ENCODE peak calls at places on chromosome 21, in seven cellular contexts. One of them, this sample, is unnamed.

GRCh38 chr21:35382696-35383095 is 333.6 kb upstream of the RUNX1 start:
- DNase-seq in fibroblast of pulmonary artery: peak; percentile 35
- DNase-seq in adrenal gland: no peak
- DNase-seq in stimulated activated CD8-positive, alpha-beta memory T cell treated with anti-CD3 and anti-CD28 coated beads, Interleukin-15, amount 100 ng/mL, for 24 hours: no peak
- DNase-seq in AG04450: no peak
- DNase-seq in activated naive CD8-positive, alpha-beta T cell treated with anti-CD3 and anti-CD28 coated beads, Interleukin-2, amount 50 U/mL, for 24 hours: no peak
- DNase-seq in hepatic stellate cell: no peak
- DNase-seq in this sample: no peak

GRCh38 chr21:42648606-42649005 is 4.8 kb upstream of the PDE9A start:
- DNase-seq in fibroblast of pulmonary artery: no peak
- DNase-seq in adrenal gland: no peak
- DNase-seq in stimulated activated CD8-positive, alpha-beta memory T cell treated with anti-CD3 and anti-CD28 coated beads, Interleukin-15, amount 100 ng/mL, for 24 hours: no peak
- DNase-seq in AG04450: no peak
- DNase-seq in activated naive CD8-positive, alpha-beta T cell treated with anti-CD3 and anti-CD28 coated beads, Interleukin-2, amount 50 U/mL, for 24 hours: no peak
- DNase-seq in hepatic stellate cell: no peak
- DNase-seq in this sample: no peak

GRCh38 chr21:17711896-17712295 is 99.2 kb upstream of the BTG3 start:
- DNase-seq in fibroblast of pulmonary artery: peak; percentile 16
- DNase-seq in adrenal gland: no peak
- DNase-seq in stimulated activated CD8-positive, alpha-beta memory T cell treated with anti-CD3 and anti-CD28 coated beads, Interleukin-15, amount 100 ng/mL, for 24 hours: no peak
- DNase-seq in AG04450: no peak
- DNase-seq in activated naive CD8-positive, alpha-beta T cell treated with anti-CD3 and anti-CD28 coated beads, Interleukin-2, amount 50 U/mL, for 24 hours: no peak
- DNase-seq in hepatic stellate cell: no peak
- DNase-seq in this sample: no peak

GRCh38 chr21:31999810-32000468 is 127.1 kb downstream of the HUNK start:
- DNase-seq in fibroblast of pulmonary artery: no peak
- DNase-seq in adrenal gland: no peak
- DNase-seq in stimulated activated CD8-positive, alpha-beta memory T cell treated with anti-CD3 and anti-CD28 coated beads, Interleukin-15, amount 100 ng/mL, for 24 hours: no peak
- DNase-seq in AG04450: no peak
- DNase-seq in activated naive CD8-positive, alpha-beta T cell treated with anti-CD3 and anti-CD28 coated beads, Interleukin-2, amount 50 U/mL, for 24 hours: no peak
- DNase-seq in hepatic stellate cell: no peak
- DNase-seq in this sample: no peak

GRCh38 chr21:33762798-33763572 is 120.7 kb downstream of the ITSN1 start:
- DNase-seq in fibroblast of pulmonary artery: peak; percentile 50
- DNase-seq in adrenal gland: no peak
- DNase-seq in stimulated activated CD8-positive, alpha-beta memory T cell treated with anti-CD3 and anti-CD28 coated beads, Interleukin-15, amount 100 ng/mL, for 24 hours: no peak
- DNase-seq in AG04450: no peak
- DNase-seq in activated naive CD8-positive, alpha-beta T cell treated with anti-CD3 and anti-CD28 coated beads, Interleukin-2, amount 50 U/mL, for 24 hours: no peak
- DNase-seq in hepatic stellate cell: no peak
- DNase-seq in this sample: no peak

GRCh38 chr21:27802816-27803475 is 836.1 kb upstream of the ADAMTS5 start:
- DNase-seq in fibroblast of pulmonary artery: peak; percentile 51
- DNase-seq in adrenal gland: peak; percentile 21
- DNase-seq in stimulated activated CD8-positive, alpha-beta memory T cell treated with anti-CD3 and anti-CD28 coated beads, Interleukin-15, amount 100 ng/mL, for 24 hours: no peak
- DNase-seq in AG04450: no peak
- DNase-seq in activated naive CD8-positive, alpha-beta T cell treated with anti-CD3 and anti-CD28 coated beads, Interleukin-2, amount 50 U/mL, for 24 hours: peak; percentile 17
- DNase-seq in hepatic stellate cell: peak; percentile 24
- DNase-seq in this sample: peak; percentile 32

GRCh38 chr21:16195476-16195875 is 465.7 kb downstream of the USP25 start:
- DNase-seq in fibroblast of pulmonary artery: peak; percentile 77
- DNase-seq in adrenal gland: no peak
- DNase-seq in stimulated activated CD8-positive, alpha-beta memory T cell treated with anti-CD3 and anti-CD28 coated beads, Interleukin-15, amount 100 ng/mL, for 24 hours: no peak
- DNase-seq in AG04450: peak; percentile 13
- DNase-seq in activated naive CD8-positive, alpha-beta T cell treated with anti-CD3 and anti-CD28 coated beads, Interleukin-2, amount 50 U/mL, for 24 hours: no peak
- DNase-seq in hepatic stellate cell: no peak
- DNase-seq in this sample: peak; percentile 63

GRCh38 chr21:34554227-34554626 is 42.2 kb upstream of the KCNE1 start:
- DNase-seq in fibroblast of pulmonary artery: no peak
- DNase-seq in adrenal gland: no peak
- DNase-seq in stimulated activated CD8-positive, alpha-beta memory T cell treated with anti-CD3 and anti-CD28 coated beads, Interleukin-15, amount 100 ng/mL, for 24 hours: no peak
- DNase-seq in AG04450: no peak
- DNase-seq in activated naive CD8-positive, alpha-beta T cell treated with anti-CD3 and anti-CD28 coated beads, Interleukin-2, amount 50 U/mL, for 24 hours: no peak
- DNase-seq in hepatic stellate cell: no peak
- DNase-seq in this sample: no peak

GRCh38 chr21:15367061-15367626 is 302.3 kb upstream of the NRIP1 start:
- DNase-seq in fibroblast of pulmonary artery: no peak
- DNase-seq in adrenal gland: no peak
- DNase-seq in stimulated activated CD8-positive, alpha-beta memory T cell treated with anti-CD3 and anti-CD28 coated beads, Interleukin-15, amount 100 ng/mL, for 24 hours: no peak
- DNase-seq in AG04450: no peak
- DNase-seq in activated naive CD8-positive, alpha-beta T cell treated with anti-CD3 and anti-CD28 coated beads, Interleukin-2, amount 50 U/mL, for 24 hours: no peak
- DNase-seq in hepatic stellate cell: no peak
- DNase-seq in this sample: no peak

GRCh38 chr21:44718571-44718970 is 7.2 kb upstream of the TSPEAR start:
- DNase-seq in fibroblast of pulmonary artery: no peak
- DNase-seq in adrenal gland: no peak
- DNase-seq in stimulated activated CD8-positive, alpha-beta memory T cell treated with anti-CD3 and anti-CD28 coated beads, Interleukin-15, amount 100 ng/mL, for 24 hours: no peak
- DNase-seq in AG04450: no peak
- DNase-seq in activated naive CD8-positive, alpha-beta T cell treated with anti-CD3 and anti-CD28 coated beads, Interleukin-2, amount 50 U/mL, for 24 hours: no peak
- DNase-seq in hepatic stellate cell: no peak
- DNase-seq in this sample: no peak

GRCh38 chr21:37994211-37994610 is 78.0 kb upstream of the KCNJ6 start:
- DNase-seq in fibroblast of pulmonary artery: peak; percentile 37
- DNase-seq in adrenal gland: no peak
- DNase-seq in stimulated activated CD8-positive, alpha-beta memory T cell treated with anti-CD3 and anti-CD28 coated beads, Interleukin-15, amount 100 ng/mL, for 24 hours: no peak
- DNase-seq in AG04450: no peak
- DNase-seq in activated naive CD8-positive, alpha-beta T cell treated with anti-CD3 and anti-CD28 coated beads, Interleukin-2, amount 50 U/mL, for 24 hours: no peak
- DNase-seq in hepatic stellate cell: no peak
- DNase-seq in this sample: no peak

GRCh38 chr21:36079010-36079649 is 9.3 kb downstream of the CBR1 start:
- DNase-seq in fibroblast of pulmonary artery: no peak
- DNase-seq in adrenal gland: no peak
- DNase-seq in stimulated activated CD8-positive, alpha-beta memory T cell treated with anti-CD3 and anti-CD28 coated beads, Interleukin-15, amount 100 ng/mL, for 24 hours: no peak
- DNase-seq in AG04450: no peak
- DNase-seq in activated naive CD8-positive, alpha-beta T cell treated with anti-CD3 and anti-CD28 coated beads, Interleukin-2, amount 50 U/mL, for 24 hours: peak; percentile 34
- DNase-seq in hepatic stellate cell: no peak
- DNase-seq in this sample: no peak

GRCh38 chr21:45997495-45998275 is 16.1 kb downstream of the COL6A1 start:
- DNase-seq in fibroblast of pulmonary artery: no peak
- DNase-seq in adrenal gland: peak; percentile 13
- DNase-seq in stimulated activated CD8-positive, alpha-beta memory T cell treated with anti-CD3 and anti-CD28 coated beads, Interleukin-15, amount 100 ng/mL, for 24 hours: no peak
- DNase-seq in AG04450: no peak
- DNase-seq in activated naive CD8-positive, alpha-beta T cell treated with anti-CD3 and anti-CD28 coated beads, Interleukin-2, amount 50 U/mL, for 24 hours: no peak
- DNase-seq in hepatic stellate cell: no peak
- DNase-seq in this sample: no peak

GRCh38 chr21:42237577-42237976 is 18.6 kb downstream of the ABCG1 start:
- DNase-seq in fibroblast of pulmonary artery: no peak
- DNase-seq in adrenal gland: no peak
- DNase-seq in stimulated activated CD8-positive, alpha-beta memory T cell treated with anti-CD3 and anti-CD28 coated beads, Interleukin-15, amount 100 ng/mL, for 24 hours: no peak
- DNase-seq in AG04450: no peak
- DNase-seq in activated naive CD8-positive, alpha-beta T cell treated with anti-CD3 and anti-CD28 coated beads, Interleukin-2, amount 50 U/mL, for 24 hours: peak; percentile 48
- DNase-seq in hepatic stellate cell: no peak
- DNase-seq in this sample: no peak

GRCh38 chr21:37700641-37701202 is 215.5 kb downstream of the KCNJ6 start:
- DNase-seq in fibroblast of pulmonary artery: peak; percentile 89
- DNase-seq in adrenal gland: no peak
- DNase-seq in stimulated activated CD8-positive, alpha-beta memory T cell treated with anti-CD3 and anti-CD28 coated beads, Interleukin-15, amount 100 ng/mL, for 24 hours: no peak
- DNase-seq in AG04450: peak; percentile 61
- DNase-seq in activated naive CD8-positive, alpha-beta T cell treated with anti-CD3 and anti-CD28 coated beads, Interleukin-2, amount 50 U/mL, for 24 hours: peak; percentile 5
- DNase-seq in hepatic stellate cell: peak; percentile 72
- DNase-seq in this sample: peak; percentile 60

GRCh38 chr21:34967509-34968289 is 81.4 kb downstream of the RUNX1 start:
- DNase-seq in fibroblast of pulmonary artery: no peak
- DNase-seq in adrenal gland: no peak
- DNase-seq in stimulated activated CD8-positive, alpha-beta memory T cell treated with anti-CD3 and anti-CD28 coated beads, Interleukin-15, amount 100 ng/mL, for 24 hours: no peak
- DNase-seq in AG04450: no peak
- DNase-seq in activated naive CD8-positive, alpha-beta T cell treated with anti-CD3 and anti-CD28 coated beads, Interleukin-2, amount 50 U/mL, for 24 hours: peak; percentile 39
- DNase-seq in hepatic stellate cell: no peak
- DNase-seq in this sample: no peak

GRCh38 chr21:33238565-33239255 is 9.0 kb downstream of the IFNAR2 start:
- DNase-seq in fibroblast of pulmonary artery: no peak
- DNase-seq in adrenal gland: no peak
- DNase-seq in stimulated activated CD8-positive, alpha-beta memory T cell treated with anti-CD3 and anti-CD28 coated beads, Interleukin-15, amount 100 ng/mL, for 24 hours: no peak
- DNase-seq in AG04450: no peak
- DNase-seq in activated naive CD8-positive, alpha-beta T cell treated with anti-CD3 and anti-CD28 coated beads, Interleukin-2, amount 50 U/mL, for 24 hours: no peak
- DNase-seq in hepatic stellate cell: no peak
- DNase-seq in this sample: no peak

GRCh38 chr21:19950347-19950746 is 1047.9 kb upstream of the NCAM2 start:
- DNase-seq in fibroblast of pulmonary artery: no peak
- DNase-seq in adrenal gland: no peak
- DNase-seq in stimulated activated CD8-positive, alpha-beta memory T cell treated with anti-CD3 and anti-CD28 coated beads, Interleukin-15, amount 100 ng/mL, for 24 hours: no peak
- DNase-seq in AG04450: no peak
- DNase-seq in activated naive CD8-positive, alpha-beta T cell treated with anti-CD3 and anti-CD28 coated beads, Interleukin-2, amount 50 U/mL, for 24 hours: no peak
- DNase-seq in hepatic stellate cell: no peak
- DNase-seq in this sample: no peak

GRCh38 chr21:38818336-38818723 is 12.6 kb downstream of the ETS2 start:
- DNase-seq in fibroblast of pulmonary artery: no peak
- DNase-seq in adrenal gland: no peak
- DNase-seq in stimulated activated CD8-positive, alpha-beta memory T cell treated with anti-CD3 and anti-CD28 coated beads, Interleukin-15, amount 100 ng/mL, for 24 hours: no peak
- DNase-seq in AG04450: no peak
- DNase-seq in activated naive CD8-positive, alpha-beta T cell treated with anti-CD3 and anti-CD28 coated beads, Interleukin-2, amount 50 U/mL, for 24 hours: no peak
- DNase-seq in hepatic stellate cell: no peak
- DNase-seq in this sample: no peak

GRCh38 chr21:33849839-33850238 is 65.8 kb downstream of the ATP5PO start:
- DNase-seq in fibroblast of pulmonary artery: no peak
- DNase-seq in adrenal gland: no peak
- DNase-seq in stimulated activated CD8-positive, alpha-beta memory T cell treated with anti-CD3 and anti-CD28 coated beads, Interleukin-15, amount 100 ng/mL, for 24 hours: no peak
- DNase-seq in AG04450: no peak
- DNase-seq in activated naive CD8-positive, alpha-beta T cell treated with anti-CD3 and anti-CD28 coated beads, Interleukin-2, amount 50 U/mL, for 24 hours: no peak
- DNase-seq in hepatic stellate cell: no peak
- DNase-seq in this sample: no peak

GRCh38 chr21:45308211-45309068 is 20.7 kb upstream of the POFUT2 start:
- DNase-seq in fibroblast of pulmonary artery: peak; percentile 74
- DNase-seq in adrenal gland: no peak
- DNase-seq in stimulated activated CD8-positive, alpha-beta memory T cell treated with anti-CD3 and anti-CD28 coated beads, Interleukin-15, amount 100 ng/mL, for 24 hours: no peak
- DNase-seq in AG04450: peak; percentile 71
- DNase-seq in activated naive CD8-positive, alpha-beta T cell treated with anti-CD3 and anti-CD28 coated beads, Interleukin-2, amount 50 U/mL, for 24 hours: no peak
- DNase-seq in hepatic stellate cell: peak; percentile 76
- DNase-seq in this sample: no peak

GRCh38 chr21:34360488-34361241 is 3.1 kb upstream of the KCNE2 start:
- DNase-seq in fibroblast of pulmonary artery: no peak
- DNase-seq in adrenal gland: peak; percentile 7
- DNase-seq in stimulated activated CD8-positive, alpha-beta memory T cell treated with anti-CD3 and anti-CD28 coated beads, Interleukin-15, amount 100 ng/mL, for 24 hours: no peak
- DNase-seq in AG04450: no peak
- DNase-seq in activated naive CD8-positive, alpha-beta T cell treated with anti-CD3 and anti-CD28 coated beads, Interleukin-2, amount 50 U/mL, for 24 hours: no peak
- DNase-seq in hepatic stellate cell: no peak
- DNase-seq in this sample: no peak

GRCh38 chr21:44854664-44855446 is 18.6 kb downstream of the PTTG1IP start:
- DNase-seq in fibroblast of pulmonary artery: no peak
- DNase-seq in adrenal gland: no peak
- DNase-seq in stimulated activated CD8-positive, alpha-beta memory T cell treated with anti-CD3 and anti-CD28 coated beads, Interleukin-15, amount 100 ng/mL, for 24 hours: no peak
- DNase-seq in AG04450: no peak
- DNase-seq in activated naive CD8-positive, alpha-beta T cell treated with anti-CD3 and anti-CD28 coated beads, Interleukin-2, amount 50 U/mL, for 24 hours: no peak
- DNase-seq in hepatic stellate cell: no peak
- DNase-seq in this sample: peak; percentile 95

GRCh38 chr21:16420086-16420724 is 690.4 kb downstream of the USP25 start:
- DNase-seq in fibroblast of pulmonary artery: peak; percentile 80
- DNase-seq in adrenal gland: peak; percentile 33
- DNase-seq in stimulated activated CD8-positive, alpha-beta memory T cell treated with anti-CD3 and anti-CD28 coated beads, Interleukin-15, amount 100 ng/mL, for 24 hours: no peak
- DNase-seq in AG04450: no peak
- DNase-seq in activated naive CD8-positive, alpha-beta T cell treated with anti-CD3 and anti-CD28 coated beads, Interleukin-2, amount 50 U/mL, for 24 hours: no peak
- DNase-seq in hepatic stellate cell: no peak
- DNase-seq in this sample: no peak